ENCODE peak calls at places on chromosomes 7 and 10, in seven cellular contexts. One of them, this sample, is unnamed.

GRCh38 chr10:101354584-101355070 is 662 bp downstream of the BTRC start:
- ATAC-seq in T-cell: no peak
- ATAC-seq in SK-N-SH treated with all-trans-retinoic acid at 6 μM for 48 hours: peak
- ATAC-seq in central memory CD8-positive, alpha-beta T cell: no peak
- ATAC-seq in RWPE2: peak
- ATAC-seq in HepG2: peak
- ATAC-seq in activated CD8-positive, alpha-beta T cell treated with anti-CD3 and anti-CD28 coated beads, Interleukin-2, amount 10 ng/mL, durations not matched to agents 7 days and 5 days: peak
- ATAC-seq in this sample: no peak

GRCh38 chr10:57996536-57996935 is 271.2 kb downstream of the IPMK start:
- ATAC-seq in activated CD8-positive, alpha-beta T cell treated with anti-CD3 and anti-CD28 coated beads, Interleukin-2, amount 10 ng/mL, durations not matched to agents 7 days and 5 days: no peak
- ATAC-seq in T-cell: no peak
- ATAC-seq in central memory CD8-positive, alpha-beta T cell: no peak
- ATAC-seq in RWPE2: no peak
- ATAC-seq in HepG2: no peak
- ATAC-seq in SK-N-SH treated with all-trans-retinoic acid at 6 μM for 48 hours: no peak
- ATAC-seq in this sample: no peak

GRCh38 chr7:125347264-125347663 is 417.6 kb upstream of the POT1 start:
- ATAC-seq in HepG2: no peak
- ATAC-seq in SK-N-SH treated with all-trans-retinoic acid at 6 μM for 48 hours: no peak
- ATAC-seq in T-cell: no peak
- ATAC-seq in RWPE2: no peak
- ATAC-seq in activated CD8-positive, alpha-beta T cell treated with anti-CD3 and anti-CD28 coated beads, Interleukin-2, amount 10 ng/mL, durations not matched to agents 7 days and 5 days: no peak
- ATAC-seq in central memory CD8-positive, alpha-beta T cell: no peak
- ATAC-seq in this sample: no peak

GRCh38 chr7:80500325-80500724 is 11.5 kb downstream of the GNAT3 start:
- ATAC-seq in central memory CD8-positive, alpha-beta T cell: no peak
- ATAC-seq in HepG2: no peak
- ATAC-seq in RWPE2: no peak
- ATAC-seq in activated CD8-positive, alpha-beta T cell treated with anti-CD3 and anti-CD28 coated beads, Interleukin-2, amount 10 ng/mL, durations not matched to agents 7 days and 5 days: no peak
- ATAC-seq in SK-N-SH treated with all-trans-retinoic acid at 6 μM for 48 hours: no peak
- ATAC-seq in T-cell: no peak
- ATAC-seq in this sample: no peak

GRCh38 chr7:101860316-101861222 is 43.1 kb downstream of the CUX1 start:
- ATAC-seq in RWPE2: no peak
- ATAC-seq in HepG2: no peak
- ATAC-seq in central memory CD8-positive, alpha-beta T cell: no peak
- ATAC-seq in SK-N-SH treated with all-trans-retinoic acid at 6 μM for 48 hours: no peak
- ATAC-seq in activated CD8-positive, alpha-beta T cell treated with anti-CD3 and anti-CD28 coated beads, Interleukin-2, amount 10 ng/mL, durations not matched to agents 7 days and 5 days: no peak
- ATAC-seq in T-cell: no peak
- ATAC-seq in this sample: no peak

GRCh38 chr10:535051-535450 is 154.4 kb downstream of the DIP2C start:
- ATAC-seq in central memory CD8-positive, alpha-beta T cell: no peak
- ATAC-seq in T-cell: no peak
- ATAC-seq in activated CD8-positive, alpha-beta T cell treated with anti-CD3 and anti-CD28 coated beads, Interleukin-2, amount 10 ng/mL, durations not matched to agents 7 days and 5 days: no peak
- ATAC-seq in SK-N-SH treated with all-trans-retinoic acid at 6 μM for 48 hours: no peak
- ATAC-seq in RWPE2: no peak
- ATAC-seq in HepG2: no peak
- ATAC-seq in this sample: no peak

GRCh38 chr7:120979765-120980499 is 8.6 kb upstream of the CPED1 start:
- ATAC-seq in HepG2: no peak
- ATAC-seq in RWPE2: no peak
- ATAC-seq in central memory CD8-positive, alpha-beta T cell: no peak
- ATAC-seq in SK-N-SH treated with all-trans-retinoic acid at 6 μM for 48 hours: peak
- ATAC-seq in T-cell: no peak
- ATAC-seq in activated CD8-positive, alpha-beta T cell treated with anti-CD3 and anti-CD28 coated beads, Interleukin-2, amount 10 ng/mL, durations not matched to agents 7 days and 5 days: no peak
- ATAC-seq in this sample: peak

GRCh38 chr10:110274072-110274627 is 30.6 kb downstream of the SMNDC1 start:
- ATAC-seq in activated CD8-positive, alpha-beta T cell treated with anti-CD3 and anti-CD28 coated beads, Interleukin-2, amount 10 ng/mL, durations not matched to agents 7 days and 5 days: no peak
- ATAC-seq in SK-N-SH treated with all-trans-retinoic acid at 6 μM for 48 hours: no peak
- ATAC-seq in RWPE2: no peak
- ATAC-seq in T-cell: no peak
- ATAC-seq in central memory CD8-positive, alpha-beta T cell: no peak
- ATAC-seq in HepG2: no peak
- ATAC-seq in this sample: no peak

GRCh38 chr7:81768951-81769778 is 682 bp downstream of the HGF start:
- ATAC-seq in T-cell: no peak
- ATAC-seq in SK-N-SH treated with all-trans-retinoic acid at 6 μM for 48 hours: no peak
- ATAC-seq in central memory CD8-positive, alpha-beta T cell: no peak
- ATAC-seq in activated CD8-positive, alpha-beta T cell treated with anti-CD3 and anti-CD28 coated beads, Interleukin-2, amount 10 ng/mL, durations not matched to agents 7 days and 5 days: no peak
- ATAC-seq in HepG2: no peak
- ATAC-seq in RWPE2: no peak
- ATAC-seq in this sample: no peak

GRCh38 chr10:88791924-88792323 is 10.6 kb upstream of the LIPM start:
- ATAC-seq in central memory CD8-positive, alpha-beta T cell: no peak
- ATAC-seq in SK-N-SH treated with all-trans-retinoic acid at 6 μM for 48 hours: peak
- ATAC-seq in activated CD8-positive, alpha-beta T cell treated with anti-CD3 and anti-CD28 coated beads, Interleukin-2, amount 10 ng/mL, durations not matched to agents 7 days and 5 days: no peak
- ATAC-seq in RWPE2: peak
- ATAC-seq in T-cell: no peak
- ATAC-seq in HepG2: peak
- ATAC-seq in this sample: no peak

GRCh38 chr10:73916761-73917470 is 6.0 kb downstream of the PLAU start:
- ATAC-seq in SK-N-SH treated with all-trans-retinoic acid at 6 μM for 48 hours: no peak
- ATAC-seq in HepG2: no peak
- ATAC-seq in central memory CD8-positive, alpha-beta T cell: no peak
- ATAC-seq in activated CD8-positive, alpha-beta T cell treated with anti-CD3 and anti-CD28 coated beads, Interleukin-2, amount 10 ng/mL, durations not matched to agents 7 days and 5 days: peak
- ATAC-seq in RWPE2: no peak
- ATAC-seq in T-cell: no peak
- ATAC-seq in this sample: no peak

GRCh38 chr7:135459951-135460567 is 49.8 kb downstream of the CNOT4 start:
- ATAC-seq in HepG2: no peak
- ATAC-seq in T-cell: no peak
- ATAC-seq in activated CD8-positive, alpha-beta T cell treated with anti-CD3 and anti-CD28 coated beads, Interleukin-2, amount 10 ng/mL, durations not matched to agents 7 days and 5 days: no peak
- ATAC-seq in central memory CD8-positive, alpha-beta T cell: no peak
- ATAC-seq in SK-N-SH treated with all-trans-retinoic acid at 6 μM for 48 hours: no peak
- ATAC-seq in RWPE2: no peak
- ATAC-seq in this sample: peak

GRCh38 chr7:130560972-130561371 is 69.1 kb downstream of the MEST start:
- ATAC-seq in central memory CD8-positive, alpha-beta T cell: no peak
- ATAC-seq in HepG2: no peak
- ATAC-seq in SK-N-SH treated with all-trans-retinoic acid at 6 μM for 48 hours: no peak
- ATAC-seq in T-cell: no peak
- ATAC-seq in RWPE2: peak
- ATAC-seq in activated CD8-positive, alpha-beta T cell treated with anti-CD3 and anti-CD28 coated beads, Interleukin-2, amount 10 ng/mL, durations not matched to agents 7 days and 5 days: peak
- ATAC-seq in this sample: peak

GRCh38 chr10:102327002-102327401 is 68.5 kb upstream of the NFKB2 start:
- ATAC-seq in activated CD8-positive, alpha-beta T cell treated with anti-CD3 and anti-CD28 coated beads, Interleukin-2, amount 10 ng/mL, durations not matched to agents 7 days and 5 days: no peak
- ATAC-seq in central memory CD8-positive, alpha-beta T cell: no peak
- ATAC-seq in T-cell: no peak
- ATAC-seq in SK-N-SH treated with all-trans-retinoic acid at 6 μM for 48 hours: no peak
- ATAC-seq in RWPE2: no peak
- ATAC-seq in HepG2: no peak
- ATAC-seq in this sample: no peak

This sample was measured in activated T-helper 17 cell treated with anti-CD3 and anti-CD28 coated beads, Interleukin-2, amount 50 U/mL, for 72 hours.